ENCODE peak calls at places on chromosomes 16 and 17, in four cellular contexts. J is NCI-H345, G is posterior cingulate gyrus, I is EL. H is an unnamed sample.

GRCh38 chr17:82332669-82333278 is 792 bp downstream of the SECTM1 start:
- DNase-seq in G (no peak), J (peak; percentile 29), I (peak; percentile 57), H (peak; percentile 47)

GRCh38 chr16:29984137-29984763 is 10.6 kb downstream of the TAOK2 start:
- DNase-seq in G (no peak), I (no peak), J (no peak), H (no peak)

GRCh38 chr17:42132941-42133340 is 10.3 kb downstream of the HSPB9 start:
- DNase-seq in I (peak; percentile 88), J (peak; percentile 23), G (no peak), H (peak; percentile 87)

GRCh38 chr17:75048396-75048933 is 1.4 kb downstream of the KCTD2 start:
- DNase-seq in G (no peak), I (no peak), J (no peak), H (peak; percentile 72)

GRCh38 chr17:3524024-3524423 is 33.6 kb downstream of the TRPV3 start:
- DNase-seq in J (no peak), I (no peak), G (no peak), H (no peak)

GRCh38 chr16:35599429-35600165 is 2140.2 kb downstream of the TP53TG3F start:
- DNase-seq in G (no peak), I (no peak), J (no peak), H (no peak)

GRCh38 chr17:73694491-73694890 is 50.2 kb upstream of the SDK2 start:
- DNase-seq in J (no peak), I (no peak), G (no peak), H (no peak)

GRCh38 chr17:9928601-9929341 is 23.7 kb upstream of the RCVRN start:
- DNase-seq in J (peak; percentile 1), I (peak; percentile 74), G (no peak), H (peak; percentile 76)

GRCh38 chr16:4873091-4873490 is 25.8 kb downstream of the UBN1 start:
- DNase-seq in G (no peak), I (no peak), J (no peak), H (no peak)

GRCh38 chr16:57426356-57426755 is 20.8 kb downstream of the CIAPIN1 start:
- DNase-seq in J (no peak), I (no peak), G (no peak), H (no peak)

GRCh38 chr17:17491031-17491471 is 5.1 kb downstream of the RASD1 start:
- DNase-seq in I (no peak), J (no peak), G (peak; percentile 85), H (no peak)

GRCh38 chr17:4579678-4580077 is 4.7 kb upstream of the SMTNL2 start:
- DNase-seq in J (no peak), I (no peak), G (no peak), H (no peak)

GRCh38 chr17:43140396-43141332 is 15.5 kb upstream of the BRCA1 start:
- DNase-seq in J (no peak), G (no peak), I (no peak), H (no peak)

GRCh38 chr17:7767425-7768021 is 50.0 kb downstream of the DNAH2 start:
- DNase-seq in I (no peak), G (no peak), J (peak; percentile 69), H (no peak)

H was measured in AG10803.